ENCODE peak calls at places on chromosomes 12 and 14, in nine cellular contexts. O, G, V, I, X, R, D, W and E are unnamed samples.

GRCh38 chr12:4957781-4958180 is 48.1 kb downstream of the KCNA1 start:
- DNase-seq in D (no peak), O (no peak), X (no peak), G (no peak), R (no peak), I (no peak), W (no peak), V (no peak), E (no peak)

GRCh38 chr14:101475468-101476257 is 85.6 kb upstream of the DIO3 start:
- DNase-seq in I (no peak), R (peak), O (no peak), X (no peak), W (no peak), G (no peak), V (no peak), D (no peak), E (no peak)

GRCh38 chr12:94263011-94263786 is 114.8 kb downstream of the PLXNC1 start:
- DNase-seq in G (peak), D (no peak), V (no peak), X (peak), W (peak), O (peak), R (no peak), I (no peak), E (no peak)

GRCh38 chr14:33061667-33062325 is 123.1 kb downstream of the NPAS3 start:
- DNase-seq in I (no peak), R (no peak), G (no peak), W (no peak), V (no peak), O (no peak), X (no peak), D (no peak), E (no peak)

GRCh38 chr12:46530373-46531056 is 157.9 kb upstream of the SLC38A2 start:
- DNase-seq in G (no peak), D (no peak), O (no peak), I (no peak), W (no peak), V (no peak), R (no peak), X (no peak), E (peak)

GRCh38 chr14:25090281-25090680 is 40.3 kb upstream of the STXBP6 start:
- DNase-seq in D (no peak), G (no peak), O (no peak), I (no peak), X (no peak), W (no peak), V (no peak), R (no peak), E (no peak)

GRCh38 chr12:66533767-66534166 is 145.1 kb downstream of the GRIP1 start:
- DNase-seq in W (no peak), G (no peak), X (no peak), R (no peak), D (no peak), O (no peak), I (no peak), V (no peak), E (no peak)

GRCh38 chr12:21637985-21638891 is 19.4 kb downstream of the LDHB start:
- DNase-seq in D (no peak), W (no peak), O (no peak), I (no peak), X (no peak), G (no peak), V (no peak), R (no peak), E (no peak)

GRCh38 chr14:86639146-86639545 is 1109.2 kb downstream of the FLRT2 start:
- DNase-seq in W (no peak), R (no peak), D (no peak), V (no peak), I (no peak), G (no peak), O (no peak), X (no peak), E (no peak)

GRCh38 chr14:36767603-36768281 is 106.1 kb downstream of the PAX9 start:
- DNase-seq in R (no peak), X (no peak), G (no peak), D (peak), O (no peak), V (no peak), I (no peak), W (no peak), E (no peak)

GRCh38 chr12:57087689-57088441 is 1.0 kb upstream of the NAB2 start:
- DNase-seq in R (peak), V (peak), I (peak), O (peak), G (peak), W (peak), X (peak), D (peak), E (peak)

GRCh38 chr12:29750131-29750927 is 33.4 kb downstream of the TMTC1 start:
- DNase-seq in D (peak), V (no peak), O (no peak), I (no peak), G (no peak), W (no peak), R (no peak), X (no peak), E (no peak)

GRCh38 chr12:56223571-56224101 is 506 bp upstream of the NABP2 start:
- DNase-seq in V (no peak), X (no peak), D (no peak), W (no peak), I (no peak), O (no peak), R (no peak), G (no peak), E (no peak)

GRCh38 chr12:106248177-106248848 is 493 bp upstream of the CKAP4 start:
- DNase-seq in R (peak), G (no peak), V (peak), O (no peak), X (no peak), W (no peak), D (peak), I (peak), E (peak)